ENCODE peak calls at places on chromosomes 4 and X, in six cellular contexts. K is IMR-90, Y is H9, C is mesenchymal stem cell, F is neuronal stem cell, N is mesendoderm. B is an unnamed sample.

GRCh38 chrX:133913658-133914388 is 71.6 kb downstream of the GPC3 start:
- DNase-seq in K (no peak), Y (no peak), C (no peak), F (peak), N (peak), B (no peak)

GRCh38 chr4:2318476-2318875 is 56.6 kb upstream of the MXD4 start:
- DNase-seq in K (no peak), Y (no peak), C (no peak), F (no peak), N (no peak), B (no peak)

GRCh38 chr4:144465546-144465945 is 180.4 kb upstream of the HHIP start:
- DNase-seq in K (no peak), Y (no peak), C (no peak), F (no peak), N (no peak), B (no peak)

GRCh38 chr4:139014391-139015268 is 951 bp upstream of the NOCT start:
- DNase-seq in K (peak), Y (no peak), C (peak), F (no peak), N (peak), B (peak)

GRCh38 chr4:174189392-174190029 is 94.0 kb downstream of the FBXO8 start:
- DNase-seq in K (no peak), Y (no peak), C (peak), F (no peak), N (no peak), B (no peak)

GRCh38 chrX:24498181-24498580 is 33.1 kb downstream of the PDK3 start:
- DNase-seq in K (no peak), Y (no peak), C (no peak), F (peak), N (peak), B (no peak)

GRCh38 chr4:162282711-162283110 is 118.9 kb upstream of the FSTL5 start:
- DNase-seq in K (no peak), Y (no peak), C (peak), F (no peak), N (no peak), B (no peak)

GRCh38 chr4:140256335-140256734 is 102.4 kb upstream of the MAML3 start:
- DNase-seq in K (peak), Y (peak), C (peak), F (no peak), N (peak), B (peak)

GRCh38 chr4:32847466-32847865 is 2127.3 kb downstream of the PCDH7 start:
- DNase-seq in K (no peak), Y (no peak), C (peak), F (peak), N (no peak), B (no peak)

GRCh38 chrX:37302569-37302968 is 46.6 kb upstream of the PRRG1 start:
- DNase-seq in K (peak), Y (peak), C (peak), F (no peak), N (peak), B (peak)

DNA sequence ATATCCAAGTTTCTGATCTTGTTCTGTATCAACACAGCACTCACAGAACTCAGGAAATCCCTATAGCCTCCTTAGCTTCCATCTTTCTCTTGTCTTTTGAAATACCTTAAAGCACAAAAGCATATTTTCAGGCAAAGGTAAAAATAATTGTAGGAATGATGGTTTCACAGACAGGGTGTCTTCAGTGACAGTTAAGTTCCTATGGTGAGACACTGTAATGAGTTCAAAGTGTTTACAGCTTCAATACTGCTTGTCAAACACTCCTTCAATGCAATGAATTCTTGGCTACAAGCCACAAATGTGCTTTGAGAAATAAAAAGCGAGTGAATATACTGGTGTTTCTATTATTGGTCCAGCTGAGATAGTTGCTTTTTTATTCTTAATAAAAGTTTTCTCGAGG is 466.0 kb downstream of the DMD start:
- DNase-seq in K (no peak), Y (no peak), C (no peak), F (no peak), N (no peak), B (no peak)
- H3K27ac ChIP-seq in K (no peak), Y (no peak), C (no peak), F (no peak), N (no peak), B (no peak)

GRCh38 chrX:48897621-48898306 is at the start of the genes PQBP1 and TIMM17B:
- DNase-seq in K (peak), Y (peak), C (peak), F (peak), N (peak), B (peak)
- H2BK5ac ChIP-seq in K (peak), Y (peak), C (peak), F (peak), N (peak), B (peak)

DNA sequence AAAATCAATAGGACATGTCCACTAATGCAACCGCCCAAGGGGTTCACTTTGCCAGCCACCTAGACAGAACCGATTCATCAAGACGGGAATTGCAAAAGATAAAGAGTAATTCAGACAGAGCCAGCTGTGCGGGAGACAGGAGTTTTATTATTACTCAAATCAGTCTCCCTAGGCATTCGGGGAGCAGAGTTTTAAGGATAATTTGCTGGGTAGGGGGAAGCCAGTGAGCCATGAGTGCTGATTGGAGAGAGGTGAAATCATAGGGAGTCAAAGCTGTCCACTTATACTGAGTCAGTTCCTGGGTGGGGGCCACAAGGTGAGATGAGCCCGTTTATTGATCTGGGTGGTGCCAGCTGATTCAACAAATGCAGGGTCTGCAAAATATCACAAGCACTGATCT is 8.5 kb downstream of the TMEM184C start:
- DNase-seq in K (no peak), Y (no peak), C (no peak), F (no peak), N (no peak), B (no peak)
- H2AK5ac ChIP-seq in K (no peak), Y (no peak), C (no peak), F (no peak), N (no peak), B (no peak)

DNA sequence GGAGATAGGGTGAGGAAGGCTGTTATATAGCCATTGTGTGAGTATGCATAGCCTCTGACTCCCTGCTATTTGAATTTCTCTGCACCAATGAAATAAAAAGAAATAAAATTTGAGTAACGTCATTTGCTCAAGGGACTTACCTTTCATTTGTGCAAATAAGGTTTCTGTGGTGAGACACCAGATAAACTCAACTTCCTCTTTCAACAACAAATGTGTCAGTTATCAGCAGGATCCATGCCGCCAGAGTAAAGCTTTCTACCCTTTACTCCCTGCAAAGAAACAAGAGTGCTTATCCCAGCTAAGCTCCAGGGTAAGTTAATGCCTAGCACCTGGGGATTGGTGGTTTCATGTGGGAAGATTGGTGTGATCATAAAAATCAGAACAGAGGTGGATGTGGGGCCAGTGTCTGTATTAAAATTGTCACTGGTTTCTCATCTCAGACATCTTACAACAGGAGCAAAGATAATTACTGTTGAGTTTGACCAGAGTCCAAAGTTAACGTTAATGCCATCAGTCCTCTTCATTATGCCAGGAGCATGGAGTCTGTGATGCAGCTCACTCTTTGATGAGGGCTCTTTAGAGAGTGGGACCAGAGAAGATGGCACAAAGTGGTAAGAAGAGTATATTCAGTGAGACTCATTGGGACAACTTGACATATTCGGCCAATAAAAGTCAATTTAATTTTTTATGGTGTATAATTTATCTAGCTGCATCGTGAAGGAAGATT is at the start of gene P2RY10:
- DNase-seq in K (no peak), Y (no peak), C (no peak), F (no peak), N (no peak), B (no peak)
- H3K27ac ChIP-seq in K (no peak), Y (no peak), C (no peak), F (no peak), N (no peak), B (no peak)

B was measured in trophoblast cell.